ENCODE peak calls at places on chromosomes 7 and 10, in six cellular contexts. O, J, P, H, L and M are unnamed samples.

GRCh38 chr7:128359939-128360338 is 1.6 kb downstream of the PRRT4 start:
- DNase-seq in J (no peak), O (no peak), H (no peak), P (no peak), L (no peak), M (no peak)

GRCh38 chr10:49164587-49165188 is 23.5 kb downstream of the TMEM273 start:
- DNase-seq in O (peak), H (peak), P (no peak), J (no peak), L (no peak), M (peak)

GRCh38 chr7:50868426-50869100 is 85.9 kb upstream of the GRB10 start:
- DNase-seq in J (no peak), L (no peak), P (no peak), O (no peak), H (no peak), M (no peak)

GRCh38 chr10:30433286-30433778 is 652 bp upstream of the MAP3K8 start:
- DNase-seq in L (peak), O (peak), J (peak), H (no peak), P (peak), M (peak)

GRCh38 chr10:6786579-6787031 is 206.5 kb upstream of the PRKCQ start:
- DNase-seq in P (no peak), J (no peak), L (no peak), H (peak), O (peak), M (no peak)

GRCh38 chr7:7110706-7111105 is 71.6 kb upstream of the C1GALT1 start:
- DNase-seq in J (no peak), P (no peak), H (no peak), L (no peak), O (peak), M (no peak)

GRCh38 chr10:132742167-132742836 is 43.6 kb downstream of the NKX6-2 start:
- DNase-seq in L (no peak), O (no peak), P (no peak), J (no peak), H (no peak), M (no peak)

GRCh38 chr7:158811461-158811860 is 17.8 kb downstream of the ESYT2 start:
- DNase-seq in L (no peak), P (peak), O (peak), J (no peak), H (no peak), M (no peak)

GRCh38 chr7:132009778-132010177 is 453.4 kb upstream of the PODXL start:
- DNase-seq in L (no peak), P (no peak), J (no peak), H (no peak), O (no peak), M (no peak)

GRCh38 chr10:72084094-72084459 is 4.3 kb downstream of the SPOCK2 start:
- DNase-seq in P (peak), L (peak), J (no peak), H (no peak), O (no peak), M (no peak)

GRCh38 chr10:79052311-79053080 is 16.3 kb upstream of the ZMIZ1 start:
- DNase-seq in L (no peak), O (no peak), J (peak), H (no peak), P (no peak), M (peak)

GRCh38 chr10:17005621-17006566 is 123.7 kb downstream of the CUBN start:
- DNase-seq in O (no peak), H (no peak), P (no peak), L (no peak), J (no peak), M (no peak)

GRCh38 chr7:116395125-116395791 is 104.3 kb upstream of the CAV2 start:
- DNase-seq in O (peak), H (no peak), P (no peak), L (no peak), J (no peak), M (no peak)

GRCh38 chr7:28301148-28301641 is 111.1 kb upstream of the CREB5 start:
- DNase-seq in J (no peak), L (no peak), P (no peak), H (no peak), O (peak), M (no peak)